ENCODE peak calls at places on chromosomes 4 and X, in seven cellular contexts. X is fibroblast of lung, P is endodermal cell, H is PC-3, Y is IMR-90, J is Karpas-422, W is endothelial cell of umbilical vein. B is an unnamed sample.

GRCh38 chrX:31679861-31680260 is 608.0 kb upstream of the FTHL17 start:
- DNase-seq in J (no peak), Y (no peak), X (no peak), P (no peak), W (no peak), H (no peak), B (no peak)

GRCh38 chrX:22360129-22360528 is 87.4 kb downstream of the CBLL2 start:
- DNase-seq in P (no peak), H (no peak), X (no peak), J (no peak), W (no peak), Y (no peak), B (no peak)

GRCh38 chr4:182648766-182649165 is 268.4 kb downstream of the DCTD start:
- DNase-seq in Y (no peak), X (no peak), P (no peak), J (no peak), W (peak; percentile 75), H (no peak), B (no peak)

GRCh38 chr4:16544251-16544721 is 318.0 kb upstream of the TAPT1 start:
- DNase-seq in W (no peak), Y (no peak), J (no peak), P (no peak), X (peak; percentile 91), H (no peak), B (no peak)

GRCh38 chr4:132317923-132318322 is 831.2 kb upstream of the PCDH10 start:
- DNase-seq in J (no peak), W (no peak), H (no peak), P (no peak), X (no peak), Y (no peak), B (no peak)

GRCh38 chrX:30618160-30618765 is 35.0 kb upstream of the GK start:
- DNase-seq in W (no peak), Y (no peak), H (peak; percentile 31), P (peak; percentile 63), X (no peak), J (no peak), B (no peak)

GRCh38 chr4:68445111-68445510 is 2.2 kb upstream of the TMPRSS11E start:
- DNase-seq in X (no peak), W (no peak), J (no peak), P (no peak), H (no peak), Y (no peak), B (no peak)

GRCh38 chr4:7043521-7044414 is 596 bp downstream of the TADA2B start:
- DNase-seq in X (peak; percentile 46), Y (peak; percentile 38), P (peak; percentile 81), W (peak; percentile 70), J (peak; percentile 83), H (no peak), B (peak; percentile 45)

GRCh38 chrX:104136241-104137019 is 20.4 kb downstream of the SLC25A53 start:
- DNase-seq in Y (peak; percentile 91), W (peak; percentile 73), X (peak; percentile 91), H (peak; percentile 79), J (peak; percentile 88), P (peak; percentile 84), B (peak; percentile 65)

GRCh38 chr4:138952405-138952804 is 63.2 kb upstream of the NOCT start:
- DNase-seq in P (no peak), Y (peak; percentile 23), H (peak; percentile 39), J (no peak), W (no peak), X (no peak), B (peak; percentile 84)

GRCh38 chrX:136452614-136453013 is 35.1 kb upstream of the BRS3 start:
- DNase-seq in J (no peak), X (no peak), Y (no peak), W (no peak), P (no peak), H (no peak), B (no peak)

GRCh38 chrX:45806410-45807121 is 605.9 kb upstream of the DIPK2B start:
- DNase-seq in X (peak; percentile 95), Y (peak; percentile 92), J (no peak), H (no peak), P (no peak), W (peak; percentile 71), B (peak; percentile 69)

GRCh38 chr4:31146366-31146765 is 426.2 kb downstream of the PCDH7 start:
- DNase-seq in W (no peak), X (no peak), P (no peak), Y (no peak), H (peak; percentile 42), J (no peak), B (no peak)

GRCh38 chr4:141713771-141714445 is 77.5 kb downstream of the IL15 start:
- DNase-seq in P (peak; percentile 63), J (no peak), Y (peak; percentile 72), X (peak; percentile 31), H (peak; percentile 81), W (peak; percentile 34), B (peak; percentile 68)

GRCh38 chr4:624705-625590 is at the start of gene PDE6B:
- DNase-seq in H (no peak), W (no peak), Y (no peak), J (no peak), P (peak; percentile 76), X (no peak), B (no peak)

GRCh38 chrX:39854772-39855747 is 242.7 kb downstream of the BCOR start:
- DNase-seq in Y (no peak), X (no peak), H (no peak), J (no peak), W (no peak), P (no peak), B (no peak)

GRCh38 chrX:80282535-80282934 is 137.7 kb upstream of the TENT5D start:
- DNase-seq in J (peak; percentile 46), H (peak; percentile 25), W (no peak), Y (no peak), X (no peak), P (no peak), B (no peak)

GRCh38 chr4:105560488-105560887 is 8.1 kb downstream of the ARHGEF38 start:
- DNase-seq in X (peak; percentile 3), H (no peak), P (no peak), W (no peak), Y (no peak), J (no peak), B (peak; percentile 54)

GRCh38 chrX:71928856-71929255 is 18.2 kb downstream of the NHSL2 start:
- DNase-seq in J (no peak), W (no peak), Y (no peak), X (no peak), P (no peak), H (no peak), B (no peak)

GRCh38 chrX:139234898-139235297 is 295.6 kb upstream of the F9 start:
- DNase-seq in J (no peak), X (no peak), Y (no peak), P (no peak), H (no peak), W (no peak), B (no peak)

GRCh38 chrX:153921070-153921469 is 5.0 kb downstream of the ARHGAP4 start:
- DNase-seq in Y (no peak), H (no peak), X (no peak), W (no peak), P (no peak), J (no peak), B (no peak)

GRCh38 chr4:41133619-41134018 is 80.7 kb downstream of the APBB2 start:
- DNase-seq in H (no peak), X (no peak), P (peak; percentile 78), W (peak; percentile 40), J (no peak), Y (no peak), B (no peak)
- H3K4me1 ChIP-seq in H (no peaks in the 10 kb centered on the region), X (no peaks in the 10 kb centered on the region), P (peaks cover 26% of the 10 kb centered on the region), W (peaks cover 24% of the 10 kb centered on the region), J (no peaks in the 10 kb centered on the region), Y (peaks cover 9% of the 10 kb centered on the region), B (peaks cover 31% of the 10 kb centered on the region)

DNA sequence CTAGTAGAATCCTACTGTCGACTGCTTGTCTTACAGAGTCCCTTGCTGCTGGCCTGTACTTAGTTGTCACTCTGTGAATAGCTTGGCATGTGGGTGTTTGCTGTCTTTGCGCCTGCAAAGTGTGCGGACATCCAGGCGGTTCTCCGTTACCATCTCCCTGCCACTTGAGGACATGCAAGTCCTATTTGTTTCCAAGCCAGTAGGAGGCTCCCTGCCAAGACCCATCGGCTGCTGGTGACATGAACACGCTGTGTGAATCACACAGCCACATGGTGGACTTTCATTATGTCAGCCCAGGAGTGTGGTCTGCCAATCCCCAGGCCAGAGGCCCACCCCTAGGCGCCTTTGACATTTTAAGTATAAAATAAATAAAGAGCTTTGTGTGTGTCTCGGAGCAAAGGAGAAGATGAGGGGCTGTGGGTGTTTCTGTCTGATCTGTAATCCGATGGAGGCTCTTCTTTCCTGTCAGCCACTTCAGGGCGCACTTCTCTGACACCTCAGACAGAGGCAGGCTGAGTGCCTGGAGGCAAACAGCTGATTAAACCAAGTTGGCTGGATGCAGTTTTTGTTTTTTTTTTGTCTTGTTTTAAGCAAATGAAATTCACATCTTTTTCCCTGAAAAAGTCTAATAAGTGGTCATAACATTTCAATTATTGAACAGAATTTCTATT is 51.5 kb downstream of the ALPK1 start:
- DNase-seq in J (no peak), Y (peak; percentile 84), X (peak; percentile 89), P (peak; percentile 89), W (peak; percentile 12), H (peak; percentile 60), B (peak; percentile 76)
- H3K9ac ChIP-seq in J (no peak overlapping the region), Y (no peak overlapping the region), X (no peak overlapping the region), P (no peak overlapping the region), W (no peak overlapping the region), H (no peak overlapping the region), B (peak overlapping the region; percentile 29)

DNA sequence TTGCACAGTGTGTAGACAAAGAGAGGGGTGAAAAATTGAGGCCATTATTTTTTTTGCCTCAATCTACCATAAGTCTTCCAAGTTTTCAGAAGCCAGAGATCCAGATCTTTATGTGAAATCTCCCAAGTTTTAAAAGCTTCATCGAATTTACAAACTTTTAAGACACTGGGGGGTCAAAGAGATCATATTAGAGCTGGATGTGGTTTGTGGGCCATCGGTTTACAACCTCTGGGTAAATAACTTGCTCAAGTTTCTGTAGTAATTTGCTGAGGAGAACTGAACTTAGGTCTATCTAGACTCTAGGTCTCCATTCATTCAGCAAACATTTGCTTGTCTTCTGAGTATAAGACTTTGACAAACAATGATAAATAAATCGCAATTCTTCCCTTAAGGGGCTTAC is 54.0 kb upstream of the CHRNA9 start:
- DNase-seq in P (no peak), H (no peak), W (no peak), J (no peak), Y (no peak), X (no peak), B (no peak)
- H3K4me1 ChIP-seq in P (no peaks in the 10 kb centered on the region), H (peaks cover 13% of the 10 kb centered on the region), W (no peaks in the 10 kb centered on the region), J (peaks cover 5% of the 10 kb centered on the region), Y (no peaks in the 10 kb centered on the region), X (no peaks in the 10 kb centered on the region), B (no peaks in the 10 kb centered on the region)

DNA sequence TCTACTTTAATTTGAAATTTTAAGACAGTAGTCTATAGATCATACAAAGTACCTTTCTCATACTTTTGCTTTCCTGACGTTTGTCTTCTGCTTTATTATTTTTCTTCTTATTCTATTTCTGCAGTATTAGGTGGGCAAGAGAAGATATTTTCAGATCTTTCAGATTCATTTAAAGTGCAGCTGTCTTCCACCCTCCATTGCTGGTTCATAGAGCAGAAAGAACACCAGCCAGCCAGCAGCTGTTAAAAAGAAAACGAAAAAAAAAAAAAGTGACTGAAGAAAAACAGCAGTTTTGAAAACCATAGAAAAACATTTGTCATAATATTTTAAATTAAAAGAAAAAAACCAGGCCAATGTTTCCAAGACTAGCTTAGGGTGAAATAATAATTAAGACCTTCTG is 42.9 kb downstream of the SMAD1 start:
- DNase-seq in Y (no peak), X (no peak), H (no peak), P (no peak), J (no peak), W (no peak), B (no peak)
- H3K9ac ChIP-seq in Y (no peak overlapping the region), X (no peak overlapping the region), H (no peak overlapping the region), P (no peak overlapping the region), J (no peak overlapping the region), W (no peak overlapping the region), B (no peak overlapping the region)

B was measured in mammary epithelial cell.